ENCODE peak calls at places on chromosomes 5 and 9, in seven cellular contexts. One of them, this sample, is unnamed.

GRCh38 chr9:89864257-89864656 is 259.4 kb downstream of the GADD45G start:
- DNase-seq in H1: no peak
- DNase-seq in SK-N-SH: no peak
- DNase-seq in HepG2: no peak
- DNase-seq in GM12878: no peak
- DNase-seq in K562: no peak
- DNase-seq in HCT116: no peak
- DNase-seq in this sample: no peak

GRCh38 chr5:5699062-5699461 is 276.6 kb downstream of the ICE1 start:
- DNase-seq in HCT116: no peak
- DNase-seq in K562: peak
- DNase-seq in GM12878: no peak
- DNase-seq in HepG2: no peak
- DNase-seq in H1: no peak
- DNase-seq in SK-N-SH: no peak
- DNase-seq in this sample: no peak

GRCh38 chr5:90528704-90529233 is 615 bp downstream of the LYSMD3 start:
- DNase-seq in GM12878: no peak
- DNase-seq in HepG2: no peak
- DNase-seq in H1: no peak
- DNase-seq in K562: no peak
- DNase-seq in SK-N-SH: peak
- DNase-seq in HCT116: no peak
- DNase-seq in this sample: no peak

GRCh38 chr9:94922098-94922607 is 195.7 kb downstream of the AOPEP start:
- DNase-seq in GM12878: no peak
- DNase-seq in K562: no peak
- DNase-seq in HCT116: no peak
- DNase-seq in H1: no peak
- DNase-seq in SK-N-SH: no peak
- DNase-seq in HepG2: peak
- DNase-seq in this sample: no peak

GRCh38 chr5:78411596-78411995 is 51.2 kb downstream of the SCAMP1 start:
- DNase-seq in SK-N-SH: no peak
- DNase-seq in GM12878: no peak
- DNase-seq in HepG2: no peak
- DNase-seq in K562: no peak
- DNase-seq in HCT116: no peak
- DNase-seq in H1: no peak
- DNase-seq in this sample: no peak

GRCh38 chr5:61270510-61271165 is 61.4 kb upstream of the ZSWIM6 start:
- DNase-seq in H1: no peak
- DNase-seq in K562: no peak
- DNase-seq in HepG2: no peak
- DNase-seq in HCT116: no peak
- DNase-seq in SK-N-SH: no peak
- DNase-seq in GM12878: no peak
- DNase-seq in this sample: no peak

GRCh38 chr9:81231011-81231410 is 458.3 kb downstream of the TLE1 start:
- DNase-seq in K562: no peak
- DNase-seq in H1: no peak
- DNase-seq in SK-N-SH: no peak
- DNase-seq in GM12878: no peak
- DNase-seq in HCT116: no peak
- DNase-seq in HepG2: no peak
- DNase-seq in this sample: no peak

GRCh38 chr5:54742417-54742889 is 224.9 kb downstream of the SNX18 start:
- DNase-seq in HepG2: no peak
- DNase-seq in GM12878: no peak
- DNase-seq in H1: no peak
- DNase-seq in K562: peak
- DNase-seq in SK-N-SH: no peak
- DNase-seq in HCT116: no peak
- DNase-seq in this sample: no peak

GRCh38 chr5:6354848-6355247 is 23.5 kb downstream of the MED10 start:
- DNase-seq in HepG2: no peak
- DNase-seq in HCT116: no peak
- DNase-seq in H1: no peak
- DNase-seq in K562: no peak
- DNase-seq in SK-N-SH: no peak
- DNase-seq in GM12878: no peak
- DNase-seq in this sample: no peak

GRCh38 chr9:3894764-3895163 is 369.0 kb upstream of the RFX3 start:
- DNase-seq in K562: no peak
- DNase-seq in HCT116: no peak
- DNase-seq in H1: no peak
- DNase-seq in GM12878: no peak
- DNase-seq in SK-N-SH: no peak
- DNase-seq in HepG2: no peak
- DNase-seq in this sample: no peak

GRCh38 chr5:131221888-131222287 is 42.0 kb upstream of the CDC42SE2 start:
- DNase-seq in SK-N-SH: no peak
- DNase-seq in GM12878: no peak
- DNase-seq in HCT116: no peak
- DNase-seq in K562: no peak
- DNase-seq in H1: no peak
- DNase-seq in HepG2: no peak
- DNase-seq in this sample: peak

GRCh38 chr9:127264462-127265040 is at the start of gene GARNL3:
- DNase-seq in HepG2: no peak
- DNase-seq in SK-N-SH: peak
- DNase-seq in H1: no peak
- DNase-seq in K562: no peak
- DNase-seq in HCT116: no peak
- DNase-seq in GM12878: no peak
- DNase-seq in this sample: no peak

GRCh38 chr5:149853019-149853648 is 91.5 kb downstream of the PDE6A start:
- DNase-seq in K562: peak
- DNase-seq in HepG2: peak
- DNase-seq in GM12878: no peak
- DNase-seq in SK-N-SH: peak
- DNase-seq in HCT116: peak
- DNase-seq in H1: peak
- DNase-seq in this sample: peak
- TF ChIP-seq SIN3A in K562: no peak
- TF ChIP-seq SIN3A in HepG2: no peak
- TF ChIP-seq SIN3A in GM12878: no peak
- TF ChIP-seq SIN3A in SK-N-SH: no peak
- TF ChIP-seq SIN3A in HCT116: no peak
- TF ChIP-seq SIN3A in H1: peak
- TF ChIP-seq SIN3A in this sample: no peak

GRCh38 chr5:177403194-177403825 is 2.8 kb upstream of the PFN3 start:
- DNase-seq in HCT116: no peak
- DNase-seq in K562: no peak
- DNase-seq in GM12878: no peak
- DNase-seq in H1: no peak
- DNase-seq in HepG2: no peak
- DNase-seq in SK-N-SH: no peak
- DNase-seq in this sample: no peak
- TF ChIP-seq SIN3A in HCT116: no peak
- TF ChIP-seq SIN3A in K562: no peak
- TF ChIP-seq SIN3A in GM12878: peak
- TF ChIP-seq SIN3A in H1: no peak
- TF ChIP-seq SIN3A in HepG2: no peak
- TF ChIP-seq SIN3A in SK-N-SH: no peak
- TF ChIP-seq SIN3A in this sample: peak

GRCh38 chr5:133357758-133358157 is 254.6 kb downstream of the FSTL4 start:
- DNase-seq in K562: no peak
- DNase-seq in GM12878: no peak
- DNase-seq in SK-N-SH: no peak
- DNase-seq in HCT116: no peak
- DNase-seq in HepG2: no peak
- DNase-seq in H1: no peak
- DNase-seq in this sample: no peak
- TF ChIP-seq SIN3A in K562: no peak
- TF ChIP-seq SIN3A in GM12878: no peak
- TF ChIP-seq SIN3A in SK-N-SH: no peak
- TF ChIP-seq SIN3A in HCT116: no peak
- TF ChIP-seq SIN3A in HepG2: no peak
- TF ChIP-seq SIN3A in H1: no peak
- TF ChIP-seq SIN3A in this sample: no peak

DNA sequence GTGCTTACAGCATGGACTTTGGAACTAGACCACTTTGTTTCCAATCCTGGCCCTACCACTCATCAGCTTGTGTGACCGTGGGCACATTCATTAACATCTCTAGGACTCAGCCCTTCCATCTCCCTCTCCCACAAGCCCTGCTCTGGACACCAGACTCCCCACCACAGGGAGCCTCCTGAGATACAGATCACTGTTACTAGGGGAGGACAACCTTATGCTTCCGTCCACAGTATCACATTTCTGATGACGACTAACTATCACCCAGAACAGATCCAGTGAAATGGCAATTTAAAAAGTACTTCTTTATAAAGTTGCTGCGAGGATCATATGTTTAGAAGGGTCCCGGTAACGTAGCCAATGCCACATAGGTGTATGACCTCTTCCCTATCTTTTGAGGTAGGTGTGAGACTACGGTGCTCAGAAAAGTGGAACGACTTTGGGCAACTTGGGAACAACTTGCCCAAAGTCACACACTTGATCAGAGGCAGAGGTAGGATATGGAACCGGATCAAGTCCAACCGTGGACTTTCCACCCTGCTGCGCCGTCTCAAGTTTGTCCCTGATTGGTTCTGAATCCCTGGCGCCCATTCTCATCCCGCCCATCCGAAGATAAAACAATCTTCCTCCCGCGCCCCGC is 132.4 kb upstream of the NIPBL start:
- DNase-seq in H1: no peak
- DNase-seq in HCT116: no peak
- DNase-seq in GM12878: no peak
- DNase-seq in SK-N-SH: no peak
- DNase-seq in K562: peak
- DNase-seq in HepG2: no peak
- DNase-seq in this sample: no peak
- TF ChIP-seq SIN3A in H1: no peak
- TF ChIP-seq SIN3A in HCT116: no peak
- TF ChIP-seq SIN3A in GM12878: no peak
- TF ChIP-seq SIN3A in SK-N-SH: no peak
- TF ChIP-seq SIN3A in K562: no peak
- TF ChIP-seq SIN3A in HepG2: no peak
- TF ChIP-seq SIN3A in this sample: no peak

GRCh38 chr9:128946544-128946943 is 859 bp downstream of the DOLK start:
- DNase-seq in H1: no peak
- DNase-seq in SK-N-SH: no peak
- DNase-seq in GM12878: no peak
- DNase-seq in K562: peak
- DNase-seq in HepG2: no peak
- DNase-seq in HCT116: no peak
- DNase-seq in this sample: no peak
- TF ChIP-seq SIN3A in H1: no peak
- TF ChIP-seq SIN3A in SK-N-SH: no peak
- TF ChIP-seq SIN3A in GM12878: no peak
- TF ChIP-seq SIN3A in K562: no peak
- TF ChIP-seq SIN3A in HepG2: no peak
- TF ChIP-seq SIN3A in HCT116: no peak
- TF ChIP-seq SIN3A in this sample: no peak

GRCh38 chr5:173020643-173021042 is 35.5 kb upstream of the CREBRF start:
- DNase-seq in HepG2: no peak
- DNase-seq in GM12878: no peak
- DNase-seq in H1: no peak
- DNase-seq in SK-N-SH: no peak
- DNase-seq in K562: no peak
- DNase-seq in HCT116: no peak
- DNase-seq in this sample: no peak
- TF ChIP-seq SIN3A in HepG2: no peak
- TF ChIP-seq SIN3A in GM12878: no peak
- TF ChIP-seq SIN3A in H1: no peak
- TF ChIP-seq SIN3A in SK-N-SH: no peak
- TF ChIP-seq SIN3A in K562: no peak
- TF ChIP-seq SIN3A in HCT116: no peak
- TF ChIP-seq SIN3A in this sample: no peak

This sample was measured in Panc1.